ENCODE peak calls at places on chromosomes 4 and X, in six cellular contexts. O is H9, G is neuronal stem cell, S is trophoblast cell, V is IMR-90, N is mesenchymal stem cell. U is an unnamed sample.

GRCh38 chrX:46838974-46839480 is 2.2 kb downstream of the RP2 start:
- DNase-seq in V (peak; percentile 22), G (no peak), N (peak; percentile 22), S (peak; percentile 49), O (no peak), U (no peak)

GRCh38 chr4:7384929-7385890 is 49.5 kb downstream of the PSAPL1 start:
- DNase-seq in S (no peak), O (peak; percentile 19), V (no peak), G (no peak), N (no peak), U (no peak)

GRCh38 chr4:47238697-47239096 is 207.3 kb downstream of the GABRB1 start:
- DNase-seq in G (no peak), N (no peak), O (no peak), V (peak; percentile 60), S (no peak), U (no peak)

GRCh38 chrX:133610056-133610455 is 194.8 kb upstream of the GPC4 start:
- DNase-seq in G (no peak), N (no peak), O (no peak), S (no peak), V (no peak), U (no peak)

GRCh38 chr4:76677571-76678326 is 220.2 kb downstream of the SOWAHB start:
- DNase-seq in N (no peak), O (no peak), G (no peak), V (no peak), S (no peak), U (no peak)

GRCh38 chr4:11625206-11625605 is 196.5 kb upstream of the HS3ST1 start:
- DNase-seq in G (no peak), N (no peak), O (no peak), V (no peak), S (no peak), U (no peak)

GRCh38 chr4:85821688-85822087 is 346.7 kb downstream of the ARHGAP24 start:
- DNase-seq in O (no peak), S (no peak), N (no peak), V (no peak), G (no peak), U (no peak)

GRCh38 chr4:1582227-1582626 is 101.9 kb downstream of the FAM53A start:
- DNase-seq in S (no peak), G (no peak), V (no peak), O (no peak), N (no peak), U (no peak)

GRCh38 chr4:136690363-136690762 is 841.9 kb downstream of the PCDH18 start:
- DNase-seq in V (peak; percentile 32), G (no peak), O (no peak), S (no peak), N (peak; percentile 9), U (peak; percentile 75)

GRCh38 chrX:115260330-115260729 is 26.4 kb upstream of the LRCH2 start:
- DNase-seq in G (no peak), O (no peak), N (peak; percentile 49), S (peak; percentile 51), V (peak; percentile 60), U (no peak)

GRCh38 chrX:44093431-44093830 is 120.2 kb upstream of the NDP start:
- DNase-seq in O (no peak), G (no peak), N (no peak), V (no peak), S (no peak), U (no peak)

GRCh38 chr4:89307446-89308160 is at the start of gene GPRIN3:
- DNase-seq in G (peak; percentile 55), S (no peak), O (peak; percentile 79), N (peak; percentile 50), V (no peak), U (peak; percentile 82)

GRCh38 chrX:39762266-39762841 is 335.4 kb downstream of the BCOR start:
- DNase-seq in G (no peak), O (no peak), N (peak; percentile 92), V (peak; percentile 84), S (peak; percentile 13), U (no peak)

GRCh38 chr4:120821986-120822385 is 100.5 kb downstream of the PRDM5 start:
- DNase-seq in S (no peak), V (no peak), G (no peak), N (no peak), O (no peak), U (peak; percentile 15)

GRCh38 chrX:103791826-103792458 is 15.3 kb downstream of the PLP1 start:
- DNase-seq in S (peak; percentile 66), N (no peak), O (no peak), G (no peak), V (peak; percentile 48), U (no peak)

GRCh38 chr4:83454626-83455025 is 997 bp downstream of the HELQ start:
- DNase-seq in S (peak; percentile 1), O (no peak), G (no peak), N (peak; percentile 39), V (peak; percentile 8), U (no peak)

GRCh38 chrX:121579016-121579760 is 531.8 kb downstream of the GLUD2 start:
- DNase-seq in S (peak; percentile 52), O (no peak), N (no peak), V (no peak), G (no peak), U (peak; percentile 7)

GRCh38 chr4:3717241-3717640 is 48.9 kb upstream of the ADRA2C start:
- DNase-seq in N (no peak), G (no peak), O (no peak), S (no peak), V (no peak), U (no peak)

GRCh38 chrX:15350329-15350996 is 15.1 kb upstream of the PIGA start:
- DNase-seq in S (no peak), O (peak; percentile 69), N (no peak), V (no peak), G (no peak), U (peak; percentile 51)

GRCh38 chr4:73844352-73844751 is 7.9 kb downstream of the CXCL6 start:
- DNase-seq in N (no peak), O (no peak), V (peak; percentile 66), G (no peak), S (no peak), U (peak; percentile 56)

GRCh38 chr4:119139822-119140252 is 4.2 kb downstream of the MYOZ2 start:
- DNase-seq in G (no peak), O (no peak), S (no peak), N (no peak), V (no peak), U (no peak)

GRCh38 chr4:175435437-175435836 is 376.6 kb downstream of the GPM6A start:
- DNase-seq in V (peak; percentile 47), N (peak; percentile 92), G (no peak), O (no peak), S (no peak), U (peak; percentile 51)

GRCh38 chr4:111689731-111690130 is 455.5 kb upstream of the FAM241A start:
- DNase-seq in V (peak; percentile 10), S (no peak), O (no peak), N (peak; percentile 60), G (no peak), U (no peak)

GRCh38 chr4:159227984-159228383 is 125.1 kb downstream of the RAPGEF2 start:
- DNase-seq in N (peak; percentile 86), V (peak; percentile 92), O (peak; percentile 41), G (peak; percentile 43), S (peak; percentile 75), U (peak; percentile 94)

GRCh38 chrX:76172325-76172887 is 456 bp upstream of the PBDC1 start:
- DNase-seq in V (no peak), G (peak; percentile 21), S (no peak), O (no peak), N (no peak), U (no peak)
- H3K4ac ChIP-seq in V (peak overlapping the region; percentile 21), G (no peak overlapping the region), S (no peak overlapping the region), O (no peak overlapping the region), N (no peak overlapping the region), U (no peak overlapping the region)

DNA sequence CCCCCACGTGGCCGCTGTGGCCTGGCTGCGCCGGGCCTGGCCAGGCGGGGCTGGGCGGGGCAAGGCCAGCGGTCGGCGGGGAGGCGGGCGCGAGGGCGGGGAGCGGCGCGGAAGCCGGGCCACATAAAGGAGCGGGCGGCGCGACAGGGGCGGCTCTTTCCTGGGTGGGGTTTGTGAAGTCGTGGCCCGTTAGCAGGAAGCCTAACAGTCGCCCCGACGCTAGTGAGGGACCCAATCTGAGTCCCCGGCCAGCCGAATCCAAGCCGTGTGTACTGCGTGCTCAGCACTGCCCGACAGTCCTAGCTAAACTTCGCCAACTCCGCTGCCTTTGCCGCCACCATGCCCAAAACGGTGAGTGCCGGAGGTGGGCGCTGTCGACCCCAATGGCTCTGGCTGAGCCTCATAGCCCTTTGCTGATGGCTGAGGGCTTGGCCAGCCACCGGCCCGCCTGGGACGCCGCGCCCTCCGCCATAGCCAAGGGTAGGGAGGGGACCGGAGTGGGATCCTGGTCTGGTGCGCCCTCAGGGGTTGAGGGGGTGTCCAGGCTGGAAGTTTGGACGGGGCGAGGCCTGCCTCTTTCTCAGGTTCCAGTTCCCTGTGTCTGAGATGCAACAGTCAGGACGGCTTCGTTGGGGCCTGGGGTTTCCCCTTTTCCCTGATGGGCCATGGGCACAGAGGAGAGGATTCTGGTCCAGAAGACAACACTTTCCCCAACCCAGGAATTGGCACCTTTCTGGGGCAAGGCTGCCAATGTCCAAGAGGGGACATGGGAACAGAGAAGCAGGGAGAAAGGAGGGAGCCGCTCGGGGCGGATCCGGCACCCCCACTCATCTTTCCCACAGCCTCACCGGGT is at the start of gene MSN:
- DNase-seq in G (peak; percentile 23), S (peak; percentile 29), N (peak; percentile 62), V (peak; percentile 35), O (peak; percentile 57), U (peak; percentile 67)
- H3K4ac ChIP-seq in G (no peak within 1 kb of the TSS), S (peak within 1 kb of the TSS; percentile 92), N (peak within 1 kb of the TSS; percentile 95), V (peak within 1 kb of the TSS; percentile 98), O (no peak within 1 kb of the TSS), U (peak within 1 kb of the TSS; percentile 2)

DNA sequence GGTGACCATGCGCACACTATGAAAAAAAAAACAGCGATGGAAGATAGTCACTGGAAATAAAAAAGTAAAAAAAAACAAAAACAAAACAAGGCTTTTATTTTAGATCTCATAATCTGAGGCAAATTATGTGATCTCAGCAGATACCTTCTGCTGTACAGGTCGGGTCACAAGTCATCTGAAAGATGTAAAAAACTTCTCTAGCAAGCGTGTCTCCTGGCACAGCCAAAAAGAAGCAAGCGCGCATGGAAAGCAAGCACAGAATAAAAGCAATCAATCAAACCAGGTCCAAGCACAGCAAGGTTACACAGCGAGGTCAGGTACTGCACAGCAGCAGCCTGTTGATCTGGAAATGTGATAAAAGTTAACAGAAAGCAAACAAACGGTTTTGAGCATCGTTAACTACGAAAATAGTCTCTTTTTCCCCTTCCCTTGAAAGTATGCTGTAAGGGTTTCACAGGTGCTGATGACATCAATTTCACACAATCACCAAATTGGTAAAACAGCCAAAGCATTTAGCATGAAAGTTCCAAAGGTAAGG is 79.3 kb upstream of the MTNR1A start:
- DNase-seq in G (no peak), N (no peak), V (no peak), S (no peak), O (no peak), U (no peak)
- H3K4ac ChIP-seq in G (no peak overlapping the region), N (no peak overlapping the region), V (no peak overlapping the region), S (no peak overlapping the region), O (no peak overlapping the region), U (no peak overlapping the region)

DNA sequence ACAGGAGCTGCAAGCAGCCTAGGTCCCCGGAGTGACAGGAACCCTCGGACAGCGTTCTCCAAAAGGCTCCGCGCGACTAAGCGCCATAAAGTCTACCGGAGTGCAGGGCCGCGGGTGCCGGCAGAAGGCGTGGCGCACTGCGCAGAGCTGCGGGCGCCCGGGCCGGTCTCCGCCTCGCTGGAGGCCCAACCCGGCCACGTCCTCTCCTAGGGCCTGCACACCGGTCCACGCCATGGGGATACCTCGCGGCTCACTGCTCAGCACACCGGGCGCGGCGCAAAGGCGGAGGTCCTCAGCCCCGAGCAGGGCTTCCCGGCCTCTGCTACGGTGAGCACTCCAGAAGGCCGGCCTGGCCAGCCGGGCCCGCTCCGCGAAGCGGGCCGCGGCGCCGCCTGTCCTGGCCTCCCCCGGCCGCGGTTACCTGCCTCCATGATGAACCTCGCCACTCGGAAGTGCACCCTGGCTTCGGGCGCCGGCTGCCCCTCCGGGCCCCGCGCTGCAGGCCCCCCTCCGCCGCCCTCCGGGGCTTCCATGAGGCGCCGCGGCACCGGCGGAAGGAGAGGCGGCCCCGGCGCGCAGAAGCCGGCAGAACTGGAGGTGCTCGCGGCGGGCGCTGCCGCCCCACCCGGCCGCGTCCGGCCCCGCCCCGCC is at the start of gene CCNQ:
- DNase-seq in V (peak; percentile 10), S (peak; percentile 72), G (no peak), O (peak; percentile 33), N (peak; percentile 38), U (peak; percentile 15)
- H3K4ac ChIP-seq in V (peak within 1 kb of the TSS; percentile 22), S (no peak within 1 kb of the TSS), G (no peak within 1 kb of the TSS), O (no peak within 1 kb of the TSS), N (peak within 1 kb of the TSS; percentile 51), U (no peak within 1 kb of the TSS)